ENCODE peak calls at places on chromosomes 6 and 20, in four cellular contexts. One of them, this sample, is unnamed.

GRCh38 chr6:138248878-138249277 is 30.6 kb upstream of the PBOV1 start:
- DNase-seq in K562: no peak
- DNase-seq in GM12878: no peak
- DNase-seq in HepG2: peak; percentile 76
- DNase-seq in this sample: no peak

GRCh38 chr20:63284544-63284949 is 8.4 kb upstream of the COL20A1 start:
- DNase-seq in HepG2: no peak
- DNase-seq in K562: no peak
- DNase-seq in GM12878: no peak
- DNase-seq in this sample: no peak

GRCh38 chr20:62368629-62369507 is 1.8 kb upstream of the LAMA5 start:
- DNase-seq in K562: peak; percentile 72
- DNase-seq in HepG2: peak; percentile 94
- DNase-seq in GM12878: no peak
- DNase-seq in this sample: no peak

GRCh38 chr6:156450421-156450820 is 326.8 kb upstream of the ARID1B start:
- DNase-seq in GM12878: no peak
- DNase-seq in K562: no peak
- DNase-seq in HepG2: no peak
- DNase-seq in this sample: no peak

GRCh38 chr6:21998539-21998938 is 298.3 kb downstream of the PRL start:
- DNase-seq in K562: no peak
- DNase-seq in GM12878: no peak
- DNase-seq in HepG2: no peak
- DNase-seq in this sample: no peak

GRCh38 chr6:31143148-31143547 is 4.3 kb upstream of the PSORS1C2 start:
- DNase-seq in HepG2: no peak
- DNase-seq in K562: no peak
- DNase-seq in GM12878: no peak
- DNase-seq in this sample: no peak

GRCh38 chr20:49935746-49936152 is 448 bp upstream of the RNF114 start:
- DNase-seq in GM12878: no peak
- DNase-seq in K562: no peak
- DNase-seq in HepG2: no peak
- DNase-seq in this sample: no peak

GRCh38 chr6:33730611-33731010 is 16.1 kb downstream of the IP6K3 start:
- DNase-seq in GM12878: no peak
- DNase-seq in K562: no peak
- DNase-seq in HepG2: no peak
- DNase-seq in this sample: no peak

GRCh38 chr6:63525186-63525878 is 46.9 kb upstream of the LOC128125822 start:
- DNase-seq in K562: peak; percentile 8
- DNase-seq in GM12878: no peak
- DNase-seq in HepG2: no peak
- DNase-seq in this sample: no peak

GRCh38 chr6:83536034-83536646 is 23.8 kb downstream of the PRSS35 start:
- DNase-seq in K562: peak; percentile 60
- DNase-seq in HepG2: peak; percentile 29
- DNase-seq in GM12878: peak; percentile 8
- DNase-seq in this sample: peak; percentile 42

GRCh38 chr6:63897459-63897858 is 261.9 kb downstream of the PHF3 start:
- DNase-seq in K562: no peak
- DNase-seq in GM12878: no peak
- DNase-seq in HepG2: no peak
- DNase-seq in this sample: no peak

GRCh38 chr6:112117554-112117953 is 30.2 kb downstream of the FAM229B start:
- DNase-seq in HepG2: no peak
- DNase-seq in K562: peak; percentile 11
- DNase-seq in GM12878: no peak
- DNase-seq in this sample: peak; percentile 13

GRCh38 chr20:3848565-3848964 is 1.9 kb downstream of the MAVS start:
- DNase-seq in K562: no peak
- DNase-seq in GM12878: no peak
- DNase-seq in HepG2: no peak
- DNase-seq in this sample: no peak

GRCh38 chr20:3846378-3846739 is 275 bp upstream of the MAVS start:
- DNase-seq in K562: no peak
- DNase-seq in HepG2: no peak
- DNase-seq in GM12878: no peak
- DNase-seq in this sample: no peak

GRCh38 chr20:3847419-3847940 is 846 bp downstream of the MAVS start:
- DNase-seq in K562: no peak
- DNase-seq in GM12878: no peak
- DNase-seq in HepG2: no peak
- DNase-seq in this sample: no peak

GRCh38 chr20:3843490-3843889 is 3.1 kb upstream of the MAVS start:
- DNase-seq in HepG2: peak; percentile 69
- DNase-seq in K562: peak; percentile 84
- DNase-seq in GM12878: no peak
- DNase-seq in this sample: no peak

DNA sequence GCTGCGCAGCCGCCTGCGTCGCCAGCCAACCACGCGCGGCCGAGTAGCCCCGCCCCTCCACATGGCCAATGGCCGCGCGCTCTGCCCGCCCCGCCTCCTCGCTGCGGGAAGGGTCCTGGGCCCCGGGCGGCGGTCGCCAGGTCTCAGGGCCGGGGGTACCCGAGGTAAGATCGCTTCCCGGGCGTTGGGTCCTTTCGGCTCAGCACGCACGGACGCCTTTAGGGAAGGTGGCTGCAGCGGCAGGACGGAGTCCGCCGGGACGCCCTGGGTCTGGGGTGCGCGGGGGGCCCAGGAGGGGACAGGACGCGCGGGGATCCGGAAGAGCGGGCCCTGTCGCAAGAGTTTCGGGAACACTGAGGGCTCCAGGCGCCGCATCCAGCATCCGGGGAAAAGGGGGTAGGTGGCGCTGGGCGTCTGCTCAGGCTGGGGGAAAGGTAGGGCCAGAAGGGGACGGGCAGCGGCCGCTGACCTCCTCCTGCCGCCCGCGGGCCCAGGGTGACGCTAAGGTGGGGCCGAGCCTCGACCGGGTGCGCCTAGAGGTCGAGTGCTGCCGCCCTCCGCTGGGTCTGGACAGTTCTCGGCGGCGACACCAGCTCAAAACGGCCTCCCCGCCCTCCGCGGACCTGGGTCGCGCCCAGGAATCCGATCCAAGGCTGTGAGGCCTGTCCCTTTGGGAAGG is at the start of gene MAVS:
- DNase-seq in GM12878: peak; percentile 36
- DNase-seq in K562: peak; percentile 90
- DNase-seq in HepG2: peak; percentile 90
- DNase-seq in this sample: peak; percentile 83
- TF ChIP-seq CTCF in GM12878: no peak
- TF ChIP-seq CTCF in K562: peak; percentile 38
- TF ChIP-seq CTCF in HepG2: peak; percentile 68
- TF ChIP-seq CTCF in this sample: no peak

GRCh38 chr20:38926142-38926933 is at the start of gene FAM83D:
- DNase-seq in GM12878: peak; percentile 92
- DNase-seq in HepG2: peak; percentile 99
- DNase-seq in K562: peak; percentile 99
- DNase-seq in this sample: peak; percentile 93
- TF ChIP-seq REST in GM12878: no peak
- TF ChIP-seq REST in HepG2: no peak
- TF ChIP-seq REST in K562: peak; percentile 43
- TF ChIP-seq REST in this sample: no peak

GRCh38 chr6:128847481-128848168 is 35.3 kb upstream of the LAMA2 start:
- DNase-seq in HepG2: no peak
- DNase-seq in K562: no peak
- DNase-seq in GM12878: no peak
- DNase-seq in this sample: no peak

GRCh38 chr6:128844598-128844997 is 38.3 kb upstream of the LAMA2 start:
- DNase-seq in K562: no peak
- DNase-seq in GM12878: no peak
- DNase-seq in HepG2: no peak
- DNase-seq in this sample: no peak

DNA sequence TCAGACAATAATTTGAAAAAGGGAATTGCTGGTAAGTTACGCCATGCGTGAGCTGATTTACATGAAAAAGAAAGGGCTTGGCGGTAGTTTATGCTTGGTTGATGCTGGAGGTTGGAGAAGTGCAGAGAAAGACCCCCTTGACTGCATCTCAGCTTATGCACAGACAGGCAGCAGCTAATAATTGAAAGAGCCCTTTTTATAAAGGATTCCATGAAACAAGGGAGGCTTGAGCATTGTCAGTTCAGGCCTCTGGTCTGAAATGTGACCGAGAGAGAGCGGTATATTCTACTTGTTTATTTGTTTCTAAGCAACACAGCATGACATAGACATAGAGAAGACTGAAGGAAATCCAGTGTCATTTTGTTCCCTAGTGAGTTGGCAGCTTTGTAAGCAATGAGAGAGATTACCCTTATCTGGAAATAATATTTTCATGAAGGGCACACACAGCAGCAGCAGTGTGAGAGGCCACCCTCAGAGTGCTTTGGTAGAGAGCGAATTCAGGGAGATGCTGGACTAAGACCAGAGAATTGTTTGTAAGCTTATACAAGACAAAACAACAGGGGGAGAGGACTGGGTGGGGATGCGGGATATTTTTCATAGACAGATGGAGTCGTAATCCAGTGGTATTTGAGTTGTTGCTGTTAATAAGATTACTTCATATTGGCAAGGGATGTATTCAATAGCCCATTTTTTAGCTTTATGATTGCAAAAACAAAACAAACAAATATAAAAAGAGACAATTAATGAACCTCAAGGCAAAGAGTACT is 34.6 kb upstream of the LAMA2 start:
- DNase-seq in K562: no peak
- DNase-seq in GM12878: no peak
- DNase-seq in HepG2: no peak
- DNase-seq in this sample: no peak
- TF ChIP-seq GABPA in K562: no peak
- TF ChIP-seq GABPA in GM12878: no peak
- TF ChIP-seq GABPA in HepG2: no peak
- TF ChIP-seq GABPA in this sample: no peak

DNA sequence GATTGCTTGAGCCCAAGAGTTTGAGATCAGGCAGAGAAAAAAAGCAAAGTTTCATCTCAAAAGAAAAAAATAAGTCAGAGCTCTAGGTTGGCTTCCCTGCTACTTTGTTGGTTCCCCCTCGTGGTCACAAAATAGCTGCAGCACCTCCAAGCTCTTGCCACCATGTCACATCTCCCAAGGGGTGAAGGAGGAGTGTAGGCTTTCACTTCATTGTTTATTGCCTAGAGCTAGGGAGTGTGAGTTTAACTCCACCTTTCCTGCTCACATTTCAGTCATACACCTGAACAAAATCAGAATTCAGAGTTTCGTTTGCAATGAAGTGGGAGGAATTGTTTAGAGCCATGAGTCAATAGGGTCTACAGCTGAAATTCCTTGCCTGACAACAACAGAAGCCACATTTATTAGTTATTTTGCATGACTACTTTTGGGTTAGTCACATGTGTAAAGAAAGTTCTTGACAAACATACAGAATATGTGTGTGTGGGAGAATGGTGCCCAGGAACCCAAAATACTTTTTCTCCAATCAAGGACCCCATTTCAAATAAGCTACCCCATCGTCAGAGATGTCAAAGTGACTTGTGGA is 56.2 kb upstream of the UFL1 start:
- DNase-seq in GM12878: no peak
- DNase-seq in HepG2: no peak
- DNase-seq in K562: no peak
- DNase-seq in this sample: no peak
- TF ChIP-seq CTCF in GM12878: no peak
- TF ChIP-seq CTCF in HepG2: no peak
- TF ChIP-seq CTCF in K562: no peak
- TF ChIP-seq CTCF in this sample: no peak

GRCh38 chr6:7541175-7542064 is at the start of gene DSP:
- DNase-seq in HepG2: peak; percentile 96
- DNase-seq in K562: peak; percentile 74
- DNase-seq in GM12878: no peak
- DNase-seq in this sample: no peak

GRCh38 chr6:7544597-7544996 is 3.1 kb downstream of the DSP start:
- DNase-seq in K562: no peak
- DNase-seq in GM12878: no peak
- DNase-seq in HepG2: no peak
- DNase-seq in this sample: no peak

GRCh38 chr6:7542065-7542877 is 800 bp downstream of the DSP start:
- DNase-seq in HepG2: no peak
- DNase-seq in K562: no peak
- DNase-seq in GM12878: no peak
- DNase-seq in this sample: no peak

GRCh38 chr6:7543761-7544424 is 2.4 kb downstream of the DSP start:
- DNase-seq in HepG2: no peak
- DNase-seq in K562: no peak
- DNase-seq in GM12878: no peak
- DNase-seq in this sample: no peak

DNA sequence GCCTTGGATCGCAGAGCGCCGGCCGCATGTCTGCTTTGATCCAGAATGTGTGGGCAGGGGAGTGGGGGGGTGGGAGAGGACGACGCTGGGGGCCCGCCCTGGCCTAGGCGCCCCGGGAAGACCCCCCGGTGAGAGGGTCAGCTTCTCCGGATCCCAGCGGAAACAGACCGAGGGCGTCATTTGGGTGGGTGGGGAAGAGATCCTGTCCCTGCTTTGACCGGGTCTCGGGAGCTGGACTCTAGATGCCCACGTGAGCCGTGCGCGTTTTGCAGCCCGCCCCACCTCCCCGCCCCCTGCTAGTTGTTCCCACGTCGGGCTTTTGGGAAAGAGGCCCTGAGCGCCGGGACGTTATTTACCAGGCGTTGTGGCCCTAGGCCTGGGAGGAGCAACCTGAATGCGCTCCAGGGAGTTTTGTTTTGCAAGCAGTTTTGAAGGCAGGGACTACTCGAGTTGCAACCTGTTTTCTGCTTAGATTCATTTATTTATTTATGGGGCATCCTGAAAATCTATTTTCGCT is 1.5 kb downstream of the DSP start:
- DNase-seq in K562: no peak
- DNase-seq in GM12878: no peak
- DNase-seq in HepG2: peak; percentile 93
- DNase-seq in this sample: peak; percentile 23
- TF ChIP-seq REST in K562: no peak
- TF ChIP-seq REST in GM12878: no peak
- TF ChIP-seq REST in HepG2: no peak
- TF ChIP-seq REST in this sample: no peak